ENCODE peak calls at places on chromosomes 1 and 21, in nine cellular contexts. N is ovary; T is left ventricle myocardium inferior; L is adrenal gland; B is neural progenitor cell; R is CD4-positive, alpha-beta T cell; J is tibial artery; E is brain microvascular endothelial cell; Z is H1. H is an unnamed sample.

GRCh38 chr21:16454371-16454770 is 724.6 kb downstream of the USP25 start:
- DNase-seq in Z (no peak), R (no peak), B (no peak), E (no peak), J (no peak), N (no peak), L (no peak), T (no peak), H (no peak)

GRCh38 chr1:200473698-200474371 is 64.0 kb upstream of the ZNF281 start:
- DNase-seq in Z (no peak), R (no peak), E (no peak), T (no peak), N (no peak), L (no peak), J (no peak), B (no peak), H (no peak)

GRCh38 chr1:234216116-234216703 is 157.0 kb upstream of the COA6 start:
- DNase-seq in B (no peak), Z (no peak), L (no peak), T (no peak), N (no peak), J (no peak), R (no peak), E (no peak), H (no peak)

GRCh38 chr1:12604114-12604874 is 13.7 kb downstream of the DHRS3 start:
- DNase-seq in B (no peak), L (peak), R (peak), T (peak), N (peak), Z (no peak), J (peak), E (peak), H (peak)

GRCh38 chr1:9050803-9051202 is 18.6 kb downstream of the SLC2A5 start:
- DNase-seq in B (no peak), Z (no peak), L (no peak), E (no peak), J (no peak), R (no peak), T (no peak), N (no peak), H (no peak)

GRCh38 chr1:50605186-50605875 is 182.1 kb upstream of the DMRTA2 start:
- DNase-seq in N (no peak), B (peak), T (no peak), L (peak), Z (no peak), E (peak), R (no peak), J (no peak), H (no peak)

GRCh38 chr1:183218981-183219621 is 33.0 kb downstream of the LAMC2 start:
- DNase-seq in L (no peak), B (peak), N (peak), R (peak), E (no peak), T (no peak), J (peak), Z (no peak), H (peak)

GRCh38 chr1:54428838-54429513 is 22.8 kb upstream of the SSBP3 start:
- DNase-seq in L (no peak), R (no peak), J (no peak), Z (no peak), N (no peak), T (no peak), B (no peak), E (no peak), H (no peak)

GRCh38 chr1:235366286-235366685 is 941 bp upstream of the TBCE start:
- DNase-seq in N (no peak), J (no peak), L (no peak), B (no peak), Z (no peak), T (no peak), R (no peak), E (no peak), H (no peak)

GRCh38 chr21:34796518-34797201 is 127.9 kb downstream of the CLIC6 start:
- DNase-seq in L (no peak), N (no peak), B (no peak), T (no peak), E (no peak), J (no peak), Z (no peak), R (no peak), H (no peak)

GRCh38 chr1:94036721-94037120 is 84.2 kb downstream of the ABCA4 start:
- DNase-seq in R (no peak), J (no peak), E (no peak), Z (no peak), L (no peak), T (no peak), B (no peak), N (no peak), H (no peak)

GRCh38 chr1:18468570-18468969 is 12.2 kb upstream of the KLHDC7A start:
- DNase-seq in E (no peak), B (no peak), Z (no peak), L (no peak), T (no peak), N (no peak), J (no peak), R (no peak), H (no peak)

GRCh38 chr21:26553921-26554320 is 19.2 kb downstream of the CYYR1 start:
- DNase-seq in J (no peak), E (no peak), T (no peak), R (no peak), Z (no peak), N (no peak), L (no peak), B (no peak), H (no peak)

GRCh38 chr1:36520056-36520455 is 37.3 kb upstream of the CSF3R start:
- DNase-seq in L (no peak), J (no peak), B (peak), T (no peak), Z (no peak), R (no peak), E (no peak), N (no peak), H (no peak)

GRCh38 chr21:38956791-38957571 is 151.3 kb downstream of the ETS2 start:
- DNase-seq in L (no peak), J (no peak), Z (no peak), E (no peak), T (no peak), R (no peak), B (no peak), N (no peak), H (no peak)

GRCh38 chr1:21539933-21540332 is 30.7 kb downstream of the ALPL start:
- DNase-seq in N (no peak), T (peak), R (no peak), E (peak), J (no peak), B (peak), Z (no peak), L (peak), H (no peak)

GRCh38 chr1:12417389-12417788 is 187.6 kb downstream of the VPS13D start:
- DNase-seq in R (no peak), L (no peak), B (no peak), T (no peak), Z (no peak), E (no peak), J (no peak), N (no peak), H (no peak)

GRCh38 chr1:8061210-8061609 is 35.1 kb upstream of the ERRFI1 start:
- DNase-seq in L (peak), N (peak), Z (no peak), R (no peak), B (no peak), J (peak), T (no peak), E (peak), H (peak)

GRCh38 chr1:100834779-100835645 is 59.6 kb downstream of the EXTL2 start:
- DNase-seq in R (no peak), Z (no peak), L (no peak), B (peak), J (no peak), T (no peak), E (no peak), N (no peak), H (no peak)

GRCh38 chr1:23718482-23718881 is 24.8 kb upstream of the ELOA start:
- DNase-seq in T (no peak), E (peak), J (no peak), L (no peak), N (no peak), R (no peak), B (peak), Z (peak), H (no peak)

GRCh38 chr1:23722652-23723051 is 20.6 kb upstream of the ELOA start:
- DNase-seq in B (no peak), E (no peak), L (no peak), T (no peak), N (no peak), J (no peak), Z (no peak), R (no peak), H (no peak)

GRCh38 chr1:23720256-23720995 is 22.8 kb upstream of the ELOA start:
- DNase-seq in N (no peak), R (no peak), B (no peak), J (no peak), E (no peak), T (no peak), L (no peak), Z (no peak), H (no peak)

DNA sequence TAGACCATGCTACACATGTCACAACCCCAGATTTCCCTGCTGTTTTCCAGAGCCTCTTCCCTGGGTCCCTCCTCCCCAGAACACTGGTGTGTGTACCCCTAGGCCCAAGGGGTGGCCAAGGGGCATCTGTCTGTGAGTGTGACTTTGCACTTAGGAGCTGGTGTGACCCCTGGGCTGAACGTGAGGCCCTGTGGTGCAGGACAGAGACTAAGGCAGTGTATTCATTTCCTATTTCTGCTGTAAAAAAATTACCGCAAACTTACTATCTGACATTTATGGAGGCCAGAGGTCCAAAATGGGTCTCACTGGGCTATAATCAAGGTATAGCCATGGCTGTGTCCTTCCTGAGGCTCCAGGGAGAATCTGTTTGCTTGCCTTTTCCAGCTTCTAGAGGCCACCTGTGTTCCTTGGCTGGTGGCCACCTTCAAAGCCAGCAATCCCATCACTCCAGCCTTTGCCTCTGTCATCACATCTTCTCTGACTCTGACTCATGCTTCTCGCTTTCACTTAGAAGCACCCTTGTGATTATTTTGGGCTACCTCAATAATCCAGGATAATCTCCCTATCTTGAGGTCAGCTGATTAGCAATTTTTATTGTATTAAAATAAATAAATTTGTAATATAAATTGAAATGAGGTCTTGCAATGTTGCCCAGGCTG is 24.0 kb upstream of the ELOA start:
- DNase-seq in R (no peak), L (peak), Z (no peak), B (no peak), T (no peak), N (no peak), J (no peak), E (peak), H (no peak)
- TF ChIP-seq CTCF in R (no peak), L (no peak), Z (no peak), B (no peak), T (no peak), N (no peak), J (no peak), E (no peak), H (no peak)

DNA sequence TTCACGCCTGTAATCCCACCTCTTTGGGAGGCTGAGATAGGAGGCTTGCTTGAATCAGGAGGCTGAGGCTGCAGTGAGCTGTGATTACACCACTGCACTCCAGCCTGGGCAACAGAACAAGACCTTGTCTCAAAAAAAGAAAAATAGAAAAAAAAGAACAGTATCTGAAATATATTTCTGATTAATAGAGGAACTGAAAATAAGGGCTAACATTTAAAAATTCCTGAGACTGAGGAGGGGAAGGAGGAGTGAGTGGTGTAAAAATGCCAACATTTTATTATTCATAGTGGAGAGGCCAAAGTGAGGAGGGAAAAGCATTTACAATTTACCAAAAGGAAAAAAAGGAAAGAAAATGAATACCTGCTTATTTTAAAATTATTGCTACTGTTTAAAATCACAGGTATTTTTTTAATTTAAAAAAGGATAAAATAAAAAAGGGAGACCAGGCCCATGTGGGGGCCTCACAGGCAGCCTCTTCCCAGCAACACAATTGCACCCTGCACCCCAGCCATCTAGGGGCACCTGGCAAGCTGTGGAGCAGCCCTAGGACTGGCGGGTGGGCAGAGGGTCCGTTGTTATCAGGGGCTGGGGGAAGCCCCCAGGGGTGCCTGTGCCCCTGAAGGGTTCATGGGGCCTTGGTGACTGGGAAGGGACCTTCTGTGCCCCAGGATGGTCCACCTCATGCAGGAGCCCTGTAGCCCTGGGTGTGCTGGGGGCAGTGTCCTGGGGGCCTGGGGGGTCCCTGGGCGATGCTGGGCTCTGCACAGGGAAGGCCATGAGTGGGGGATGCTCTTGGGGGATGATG is 34.9 kb upstream of the ADARB1 start:
- DNase-seq in N (no peak), L (no peak), T (no peak), E (no peak), B (no peak), Z (no peak), R (no peak), J (no peak), H (no peak)
- H3K27ac ChIP-seq in N (no peak), L (no peak), T (no peak), E (no peak), B (no peak), Z (no peak), R (no peak), J (peak), H (no peak)

DNA sequence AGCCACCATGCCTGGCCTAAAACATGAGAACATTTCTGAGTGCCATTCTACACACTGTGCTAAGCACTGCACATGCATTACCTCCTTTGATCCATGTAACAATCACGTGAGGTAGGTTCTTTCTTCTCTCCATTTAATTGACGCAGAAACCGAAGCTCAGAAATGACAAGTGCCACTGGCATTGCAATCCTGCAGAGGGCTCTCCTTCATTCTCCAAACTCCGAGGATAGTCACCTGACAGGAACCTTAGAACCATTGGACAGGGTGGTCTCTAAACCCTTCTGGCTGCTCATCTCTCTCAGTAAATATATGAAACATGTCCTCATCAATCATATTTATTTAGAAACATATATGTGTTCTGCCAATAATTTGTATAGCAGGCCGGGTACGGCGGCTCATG is 167.1 kb upstream of the JUN start:
- DNase-seq in N (no peak), T (no peak), R (no peak), B (no peak), E (no peak), J (no peak), Z (no peak), L (no peak), H (no peak)
- TF ChIP-seq CTCF in N (no peak), T (no peak), R (no peak), B (peak), E (no peak), J (no peak), Z (no peak), L (no peak), H (no peak)

GRCh38 chr1:16378443-16378842 is 11.4 kb downstream of the SZRD1 start:
- DNase-seq in L (no peak), Z (no peak), R (no peak), J (no peak), B (no peak), T (no peak), E (no peak), N (no peak), H (no peak)

GRCh38 chr1:16372535-16373340 is 5.7 kb downstream of the SZRD1 start:
- DNase-seq in N (no peak), Z (no peak), B (no peak), L (no peak), J (no peak), T (no peak), E (no peak), R (no peak), H (no peak)

GRCh38 chr1:16374266-16374665 is 7.2 kb downstream of the SZRD1 start:
- DNase-seq in J (no peak), L (no peak), N (no peak), E (no peak), Z (no peak), T (no peak), R (no peak), B (peak), H (no peak)

GRCh38 chr1:16376971-16377370 is 9.9 kb downstream of the SZRD1 start:
- DNase-seq in R (no peak), N (no peak), E (no peak), L (no peak), Z (no peak), T (no peak), J (no peak), B (no peak), H (no peak)

GRCh38 chr1:16375521-16376359 is 8.7 kb downstream of the SZRD1 start:
- DNase-seq in L (peak), N (no peak), T (no peak), R (no peak), B (no peak), J (no peak), E (peak), Z (no peak), H (no peak)
- H3K27ac ChIP-seq in L (peak), N (no peak), T (peak), R (no peak), B (no peak), J (peak), E (peak), Z (no peak), H (peak)

DNA sequence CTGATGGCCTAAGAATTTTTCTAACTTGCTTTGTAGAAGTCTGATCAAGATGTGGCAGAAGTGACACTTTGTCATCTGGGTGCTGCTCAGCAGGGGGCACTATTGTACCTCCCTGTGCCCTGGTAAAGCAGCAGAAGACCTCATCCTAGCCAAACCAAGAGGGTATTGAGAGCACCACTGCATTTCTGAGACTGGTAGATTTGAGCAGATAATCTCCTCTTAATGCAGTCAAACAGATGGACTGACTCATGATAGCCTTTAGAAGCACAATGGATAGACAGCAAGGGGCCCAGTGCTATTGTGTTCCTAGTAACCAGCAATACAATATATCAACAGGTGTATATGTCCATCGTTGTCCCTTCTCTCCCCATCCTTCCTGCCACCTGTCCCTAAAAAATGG is 5.7 kb downstream of the TPM3 start:
- DNase-seq in L (peak), R (peak), B (peak), T (peak), Z (peak), E (peak), N (no peak), J (peak), H (peak)
- TF ChIP-seq CTCF in L (no peak), R (peak), B (peak), T (peak), Z (peak), E (peak), N (no peak), J (no peak), H (no peak)

GRCh38 chr1:246544001-246544400 is 22.1 kb downstream of the TFB2M start:
- DNase-seq in E (no peak), B (no peak), Z (no peak), N (no peak), L (no peak), R (no peak), J (no peak), T (no peak), H (no peak)
- H3K27ac ChIP-seq in E (no peak), B (no peak), Z (no peak), N (no peak), L (no peak), R (no peak), J (no peak), T (no peak), H (no peak)

DNA sequence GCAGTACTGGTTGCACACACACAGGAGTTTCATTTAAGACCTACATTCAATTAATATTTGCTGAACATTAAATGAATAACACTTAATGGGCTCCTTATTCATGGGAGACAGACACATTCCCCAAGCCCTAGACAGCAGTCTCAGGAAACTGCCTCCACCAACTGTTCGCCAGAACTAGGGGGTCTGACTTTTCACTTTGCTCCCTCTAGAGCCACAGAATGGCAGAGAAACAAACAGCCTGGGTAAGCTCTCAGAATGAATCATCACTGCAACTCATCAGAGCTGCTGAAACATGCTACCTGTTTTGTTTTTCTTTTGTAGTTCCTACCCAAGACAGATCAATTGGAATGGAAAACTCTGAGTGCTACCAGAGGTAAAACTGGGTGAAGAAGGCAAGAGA is 31.7 kb downstream of the ELK4 start:
- DNase-seq in E (peak), T (no peak), J (no peak), R (no peak), Z (no peak), N (no peak), L (no peak), B (no peak), H (no peak)
- TF ChIP-seq CTCF in E (peak), T (no peak), J (no peak), R (no peak), Z (no peak), N (no peak), L (no peak), B (no peak), H (no peak)

GRCh38 chr1:45009956-45010854 is 919 bp downstream of the HECTD3 start:
- DNase-seq in L (peak), T (peak), Z (no peak), N (no peak), B (no peak), J (no peak), R (no peak), E (no peak), H (no peak)
- H3K27ac ChIP-seq in L (peak), T (peak), Z (no peak), N (no peak), B (no peak), J (peak), R (peak), E (no peak), H (peak)

GRCh38 chr21:29024474-29025327 is at the start of gene USP16:
- DNase-seq in N (peak), E (peak), R (peak), Z (peak), L (peak), J (peak), T (peak), B (peak), H (peak)
- TF ChIP-seq CTCF in N (peak), E (peak), R (no peak), Z (no peak), L (no peak), J (peak), T (peak), B (no peak), H (no peak)